ENCODE peak calls at places on chromosomes 2 and 18, in four cellular contexts. W is GM23248, V is Right ventricle myocardium superior, Y is ureter. C is an unnamed sample.

GRCh38 chr2:57908736-57909161 is 137.9 kb upstream of the VRK2 start:
- DNase-seq in W (no peak), Y (no peak), V (no peak), C (no peak)

GRCh38 chr18:73136134-73136533 is 268.3 kb upstream of the NETO1 start:
- DNase-seq in V (no peak), W (peak; percentile 4), Y (no peak), C (no peak)

GRCh38 chr2:159735648-159736047 is 23.3 kb downstream of the MARCHF7 start:
- DNase-seq in V (no peak), W (no peak), Y (no peak), C (no peak)

GRCh38 chr2:66236067-66236705 is 198.7 kb upstream of the MEIS1 start:
- DNase-seq in W (no peak), V (peak; percentile 74), Y (no peak), C (no peak)

GRCh38 chr2:189411860-189412259 is 29.4 kb upstream of the WDR75 start:
- DNase-seq in W (peak; percentile 91), V (no peak), Y (no peak), C (no peak)

GRCh38 chr2:175156534-175156933 is 11.5 kb downstream of the ATF2 start:
- DNase-seq in Y (no peak), V (no peak), W (no peak), C (no peak)

GRCh38 chr2:144553379-144553778 is 33.5 kb upstream of the ZEB2 start:
- DNase-seq in V (no peak), Y (no peak), W (peak; percentile 87), C (no peak)

GRCh38 chr2:113703404-113704299 is 52.8 kb downstream of the SLC35F5 start:
- DNase-seq in W (no peak), V (no peak), Y (no peak), C (no peak)

GRCh38 chr2:172021955-172022354 is 22.2 kb downstream of the METAP1D start:
- DNase-seq in Y (no peak), W (peak; percentile 65), V (no peak), C (no peak)